ENCODE peak calls at places on chromosomes 2 and 18, in ten cellular contexts. One of them, this sample, is unnamed. For H3K9me3, the result is how much of the 10 kb centered on the place peaks cover.

GRCh38 chr18:48018806-48019295 is 88.4 kb upstream of the SMAD2 start:
- DNase-seq in SK-N-SH: no peak
- DNase-seq in neural progenitor cell: no peak
- DNase-seq in heart right ventricle: no peak
- DNase-seq in breast epithelium: no peak
- DNase-seq in left ventricle myocardium inferior: no peak
- DNase-seq in HCT116: no peak
- DNase-seq in colonic mucosa: no peak
- DNase-seq in IMR-90: no peak
- DNase-seq in lung: no peak
- DNase-seq in this sample: no peak

GRCh38 chr2:238387376-238387775 is 39.4 kb upstream of the ASB1 start:
- DNase-seq in breast epithelium: no peak
- DNase-seq in lung: no peak
- DNase-seq in heart right ventricle: no peak
- DNase-seq in HCT116: no peak
- DNase-seq in SK-N-SH: no peak
- DNase-seq in IMR-90: no peak
- DNase-seq in colonic mucosa: no peak
- DNase-seq in neural progenitor cell: no peak
- DNase-seq in left ventricle myocardium inferior: no peak
- DNase-seq in this sample: no peak

GRCh38 chr2:95670686-95671085 is 78.9 kb downstream of the TRIM43 start:
- DNase-seq in lung: no peak
- DNase-seq in colonic mucosa: no peak
- DNase-seq in SK-N-SH: no peak
- DNase-seq in heart right ventricle: no peak
- DNase-seq in neural progenitor cell: no peak
- DNase-seq in HCT116: no peak
- DNase-seq in breast epithelium: no peak
- DNase-seq in left ventricle myocardium inferior: no peak
- DNase-seq in IMR-90: no peak
- DNase-seq in this sample: no peak

GRCh38 chr2:235063501-235063961 is 111.7 kb downstream of the SH3BP4 start:
- DNase-seq in neural progenitor cell: no peak
- DNase-seq in colonic mucosa: no peak
- DNase-seq in breast epithelium: no peak
- DNase-seq in heart right ventricle: peak
- DNase-seq in left ventricle myocardium inferior: peak
- DNase-seq in IMR-90: no peak
- DNase-seq in HCT116: no peak
- DNase-seq in SK-N-SH: no peak
- DNase-seq in lung: no peak
- DNase-seq in this sample: peak

GRCh38 chr2:160381425-160381951 is 112.1 kb downstream of the RBMS1 start:
- DNase-seq in heart right ventricle: no peak
- DNase-seq in neural progenitor cell: no peak
- DNase-seq in colonic mucosa: no peak
- DNase-seq in HCT116: no peak
- DNase-seq in breast epithelium: no peak
- DNase-seq in left ventricle myocardium inferior: no peak
- DNase-seq in lung: no peak
- DNase-seq in IMR-90: peak
- DNase-seq in SK-N-SH: no peak
- DNase-seq in this sample: peak

GRCh38 chr2:109351164-109351756 is 222.3 kb downstream of the SH3RF3 start:
- DNase-seq in colonic mucosa: no peak
- DNase-seq in heart right ventricle: peak
- DNase-seq in HCT116: no peak
- DNase-seq in left ventricle myocardium inferior: peak
- DNase-seq in IMR-90: peak
- DNase-seq in SK-N-SH: no peak
- DNase-seq in lung: peak
- DNase-seq in breast epithelium: peak
- DNase-seq in neural progenitor cell: no peak
- DNase-seq in this sample: no peak

GRCh38 chr2:202032841-202033316 is 776 bp upstream of the FZD7 start:
- DNase-seq in breast epithelium: peak
- DNase-seq in neural progenitor cell: peak
- DNase-seq in SK-N-SH: no peak
- DNase-seq in IMR-90: peak
- DNase-seq in HCT116: peak
- DNase-seq in colonic mucosa: peak
- DNase-seq in heart right ventricle: peak
- DNase-seq in lung: peak
- DNase-seq in left ventricle myocardium inferior: peak
- DNase-seq in this sample: peak

GRCh38 chr2:54015809-54016703 is 45.3 kb upstream of the PSME4 start:
- DNase-seq in breast epithelium: no peak
- DNase-seq in left ventricle myocardium inferior: no peak
- DNase-seq in HCT116: no peak
- DNase-seq in colonic mucosa: no peak
- DNase-seq in heart right ventricle: no peak
- DNase-seq in IMR-90: peak
- DNase-seq in SK-N-SH: no peak
- DNase-seq in lung: no peak
- DNase-seq in neural progenitor cell: no peak
- DNase-seq in this sample: peak

GRCh38 chr18:23816740-23817139 is 127.5 kb downstream of the LAMA3 start:
- DNase-seq in lung: peak
- DNase-seq in IMR-90: no peak
- DNase-seq in heart right ventricle: no peak
- DNase-seq in left ventricle myocardium inferior: no peak
- DNase-seq in neural progenitor cell: no peak
- DNase-seq in HCT116: no peak
- DNase-seq in breast epithelium: no peak
- DNase-seq in colonic mucosa: no peak
- DNase-seq in SK-N-SH: no peak
- DNase-seq in this sample: no peak

DNA sequence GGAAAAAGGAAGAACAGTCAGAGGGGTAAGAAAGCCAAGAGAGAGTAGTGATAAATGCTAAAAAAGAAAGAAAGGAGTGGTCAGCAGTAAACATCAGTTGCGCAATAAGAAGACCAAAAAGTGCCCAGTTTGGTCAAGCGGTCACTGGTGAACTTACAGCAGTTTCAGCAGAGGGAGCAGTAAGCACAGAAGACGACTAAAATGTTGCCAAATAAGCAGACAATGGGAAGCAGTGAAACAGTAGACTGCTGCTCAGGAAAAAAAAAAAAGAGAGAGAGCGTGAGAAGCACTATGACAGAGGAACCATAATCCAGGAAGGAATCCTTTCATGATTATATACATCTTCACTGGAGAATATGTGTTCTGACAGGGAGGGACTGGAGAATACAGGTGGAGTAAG is 45.8 kb downstream of the DNAJC10 start:
- DNase-seq in lung: no peak
- DNase-seq in breast epithelium: no peak
- DNase-seq in IMR-90: peak
- DNase-seq in heart right ventricle: no peak
- DNase-seq in neural progenitor cell: peak
- DNase-seq in colonic mucosa: no peak
- DNase-seq in SK-N-SH: no peak
- DNase-seq in left ventricle myocardium inferior: no peak
- DNase-seq in HCT116: no peak
- DNase-seq in this sample: peak
- TF ChIP-seq CTCF in lung: no peak
- TF ChIP-seq CTCF in breast epithelium: no peak
- TF ChIP-seq CTCF in IMR-90: no peak
- TF ChIP-seq CTCF in heart right ventricle: peak
- TF ChIP-seq CTCF in neural progenitor cell: peak
- TF ChIP-seq CTCF in colonic mucosa: no peak
- TF ChIP-seq CTCF in SK-N-SH: no peak
- TF ChIP-seq CTCF in left ventricle myocardium inferior: peak
- TF ChIP-seq CTCF in HCT116: no peak
- TF ChIP-seq CTCF in this sample: peak

DNA sequence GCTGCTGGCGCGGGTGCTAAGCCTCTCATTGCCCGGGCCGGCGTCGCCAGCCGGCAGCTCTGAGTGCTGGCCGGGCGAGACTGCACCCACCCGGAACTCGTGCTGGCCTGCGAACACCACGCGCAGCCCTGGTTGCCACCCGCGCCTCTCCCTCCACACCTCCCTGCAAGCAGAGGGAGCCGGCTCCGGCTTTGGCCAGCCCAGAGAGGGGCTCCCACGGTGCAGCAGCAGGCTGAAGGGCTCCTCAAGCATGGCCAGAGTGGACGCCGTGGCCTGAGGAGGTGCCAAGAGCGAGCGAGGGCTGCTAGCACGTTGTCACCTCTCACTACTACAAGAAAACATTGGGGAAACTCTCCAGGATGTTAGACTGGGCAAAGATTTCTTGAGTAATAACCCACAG is 98.6 kb downstream of the SPIRE1 start:
- DNase-seq in colonic mucosa: no peak
- DNase-seq in neural progenitor cell: no peak
- DNase-seq in breast epithelium: no peak
- DNase-seq in HCT116: no peak
- DNase-seq in IMR-90: no peak
- DNase-seq in left ventricle myocardium inferior: no peak
- DNase-seq in SK-N-SH: no peak
- DNase-seq in lung: no peak
- DNase-seq in heart right ventricle: no peak
- DNase-seq in this sample: no peak
- H3K9me3 ChIP-seq in colonic mucosa: under half
- H3K9me3 ChIP-seq in neural progenitor cell: under half
- H3K9me3 ChIP-seq in breast epithelium: under half
- H3K9me3 ChIP-seq in HCT116: under half
- H3K9me3 ChIP-seq in IMR-90: under half
- H3K9me3 ChIP-seq in left ventricle myocardium inferior: under half
- H3K9me3 ChIP-seq in SK-N-SH: under half
- H3K9me3 ChIP-seq in lung: under half
- H3K9me3 ChIP-seq in heart right ventricle: under half
- H3K9me3 ChIP-seq in this sample: under half

DNA sequence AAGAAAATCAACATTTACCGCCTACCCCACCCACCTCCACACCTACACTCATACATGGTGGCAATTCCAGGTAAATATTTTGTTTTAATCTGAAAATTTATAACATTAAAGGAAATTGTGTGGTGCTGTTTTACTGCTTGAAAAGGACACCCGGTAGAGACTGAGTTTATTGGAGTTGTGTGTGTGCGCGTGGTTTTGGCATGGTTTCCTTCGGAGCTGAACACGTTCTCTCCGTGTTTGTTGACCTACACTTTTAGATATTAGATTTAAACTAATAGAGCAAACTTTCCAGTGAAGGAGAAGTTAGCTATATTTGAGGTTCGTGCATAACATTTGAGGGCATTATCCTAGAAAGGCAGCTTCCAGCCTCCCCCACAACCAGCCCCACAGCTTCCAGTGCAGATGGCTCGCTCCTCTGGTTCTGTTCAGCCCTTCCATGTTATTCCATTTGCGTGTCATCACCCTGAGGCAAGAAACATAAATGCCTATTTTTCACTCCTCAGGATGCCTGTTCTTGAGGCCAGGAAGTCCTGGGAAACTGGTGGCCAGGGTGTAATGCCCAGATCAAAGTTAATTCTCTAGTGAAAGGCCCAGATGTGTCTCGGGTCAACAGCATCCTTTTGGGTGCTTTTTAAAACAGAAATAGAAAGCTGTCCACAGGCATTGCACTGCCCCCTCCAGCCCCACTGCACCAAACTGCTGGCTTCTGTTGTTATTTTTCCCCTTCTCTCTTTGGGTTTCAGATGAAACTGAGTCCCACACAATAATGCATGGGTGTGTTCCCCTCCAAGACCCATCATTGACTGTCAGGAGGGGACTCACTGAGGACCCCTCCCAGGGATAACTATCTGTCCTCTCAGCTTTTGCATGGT is 190.2 kb downstream of the SETBP1 start:
- DNase-seq in left ventricle myocardium inferior: no peak
- DNase-seq in neural progenitor cell: no peak
- DNase-seq in HCT116: no peak
- DNase-seq in heart right ventricle: no peak
- DNase-seq in SK-N-SH: peak
- DNase-seq in IMR-90: no peak
- DNase-seq in breast epithelium: no peak
- DNase-seq in lung: no peak
- DNase-seq in colonic mucosa: no peak
- DNase-seq in this sample: no peak
- TF ChIP-seq CTCF in left ventricle myocardium inferior: no peak
- TF ChIP-seq CTCF in neural progenitor cell: no peak
- TF ChIP-seq CTCF in HCT116: no peak
- TF ChIP-seq CTCF in heart right ventricle: no peak
- TF ChIP-seq CTCF in SK-N-SH: no peak
- TF ChIP-seq CTCF in IMR-90: no peak
- TF ChIP-seq CTCF in breast epithelium: no peak
- TF ChIP-seq CTCF in lung: no peak
- TF ChIP-seq CTCF in colonic mucosa: no peak
- TF ChIP-seq CTCF in this sample: no peak

GRCh38 chr2:34936089-34936488 is 1337.0 kb upstream of the FAM98A start:
- DNase-seq in neural progenitor cell: no peak
- DNase-seq in breast epithelium: no peak
- DNase-seq in SK-N-SH: no peak
- DNase-seq in HCT116: no peak
- DNase-seq in left ventricle myocardium inferior: no peak
- DNase-seq in colonic mucosa: no peak
- DNase-seq in IMR-90: no peak
- DNase-seq in heart right ventricle: no peak
- DNase-seq in lung: no peak
- DNase-seq in this sample: no peak
- H3K9me3 ChIP-seq in neural progenitor cell: under half
- H3K9me3 ChIP-seq in breast epithelium: under half
- H3K9me3 ChIP-seq in SK-N-SH: under half
- H3K9me3 ChIP-seq in HCT116: under half
- H3K9me3 ChIP-seq in left ventricle myocardium inferior: under half
- H3K9me3 ChIP-seq in colonic mucosa: under half
- H3K9me3 ChIP-seq in IMR-90: under half
- H3K9me3 ChIP-seq in heart right ventricle: under half
- H3K9me3 ChIP-seq in lung: under half
- H3K9me3 ChIP-seq in this sample: under half

GRCh38 chr2:186589733-186590537 is at the start of gene ITGAV:
- DNase-seq in lung: peak
- DNase-seq in SK-N-SH: peak
- DNase-seq in breast epithelium: peak
- DNase-seq in neural progenitor cell: peak
- DNase-seq in HCT116: peak
- DNase-seq in colonic mucosa: peak
- DNase-seq in heart right ventricle: peak
- DNase-seq in left ventricle myocardium inferior: peak
- DNase-seq in IMR-90: peak
- DNase-seq in this sample: peak
- TF ChIP-seq CTCF in lung: no peak
- TF ChIP-seq CTCF in SK-N-SH: no peak
- TF ChIP-seq CTCF in breast epithelium: no peak
- TF ChIP-seq CTCF in neural progenitor cell: no peak
- TF ChIP-seq CTCF in HCT116: no peak
- TF ChIP-seq CTCF in colonic mucosa: no peak
- TF ChIP-seq CTCF in heart right ventricle: no peak
- TF ChIP-seq CTCF in left ventricle myocardium inferior: peak
- TF ChIP-seq CTCF in IMR-90: no peak
- TF ChIP-seq CTCF in this sample: no peak

DNA sequence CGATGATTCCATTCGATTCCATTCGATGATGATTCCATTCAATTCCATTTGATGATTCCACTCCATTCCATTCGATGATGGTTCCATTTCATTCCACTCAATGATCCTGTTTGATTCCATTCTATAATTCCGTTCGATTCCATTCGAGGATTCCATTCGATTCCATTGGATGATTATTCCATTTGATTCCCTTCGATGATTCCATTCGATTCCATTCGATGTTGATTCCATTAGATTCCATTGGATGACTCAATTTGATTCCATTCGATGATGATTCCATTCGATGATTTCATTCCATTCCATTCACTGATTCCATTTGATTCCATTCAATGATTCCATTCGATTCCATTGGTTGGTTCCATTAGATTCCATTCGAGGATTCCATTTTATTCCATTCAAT is 1084.4 kb downstream of the RPIA start:
- DNase-seq in colonic mucosa: no peak
- DNase-seq in breast epithelium: no peak
- DNase-seq in heart right ventricle: no peak
- DNase-seq in HCT116: no peak
- DNase-seq in left ventricle myocardium inferior: no peak
- DNase-seq in lung: no peak
- DNase-seq in SK-N-SH: no peak
- DNase-seq in IMR-90: no peak
- DNase-seq in neural progenitor cell: no peak
- DNase-seq in this sample: no peak
- H3K9me3 ChIP-seq in colonic mucosa: under half
- H3K9me3 ChIP-seq in breast epithelium: half or more
- H3K9me3 ChIP-seq in heart right ventricle: half or more
- H3K9me3 ChIP-seq in HCT116: half or more
- H3K9me3 ChIP-seq in left ventricle myocardium inferior: half or more
- H3K9me3 ChIP-seq in lung: half or more
- H3K9me3 ChIP-seq in SK-N-SH: under half
- H3K9me3 ChIP-seq in IMR-90: under half
- H3K9me3 ChIP-seq in neural progenitor cell: half or more
- H3K9me3 ChIP-seq in this sample: half or more